ENCODE peak calls at places on chromosome 7, in ten cellular contexts. V, L, D, Z, F, U, J, Q, K and X are unnamed samples.

GRCh38 chr7:106779877-106780276 is 85.2 kb upstream of the PIK3CG start:
- DNase-seq in V (no peak), L (no peak), D (no peak), Z (no peak), F (no peak), U (peak), J (no peak), Q (no peak), K (no peak), X (no peak)

GRCh38 chr7:71868797-71869196 is 543.3 kb downstream of the CALN1 start:
- DNase-seq in V (no peak), L (no peak), D (no peak), Z (no peak), F (no peak), U (no peak), J (no peak), Q (no peak), K (no peak), X (no peak)

GRCh38 chr7:142569851-142570250 is 179.4 kb upstream of the PRSS1 start:
- DNase-seq in V (no peak), L (no peak), D (no peak), Z (no peak), F (no peak), U (no peak), J (no peak), Q (no peak), K (no peak), X (no peak)

GRCh38 chr7:53252539-53252938 is 217.1 kb downstream of the POM121L12 start:
- DNase-seq in V (no peak), L (no peak), D (no peak), Z (no peak), F (no peak), U (no peak), J (no peak), Q (no peak), K (no peak), X (no peak)

GRCh38 chr7:103947026-103947655 is 42.3 kb downstream of the RELN start:
- DNase-seq in V (no peak), L (no peak), D (no peak), Z (no peak), F (no peak), U (no peak), J (no peak), Q (no peak), K (no peak), X (no peak)

GRCh38 chr7:108310351-108310750 is 145.9 kb downstream of the NRCAM start:
- DNase-seq in V (no peak), L (no peak), D (no peak), Z (no peak), F (no peak), U (no peak), J (no peak), Q (no peak), K (no peak), X (no peak)

GRCh38 chr7:70037171-70037933 is 439.1 kb downstream of the AUTS2 start:
- DNase-seq in V (no peak), L (no peak), D (no peak), Z (no peak), F (no peak), U (no peak), J (no peak), Q (no peak), K (no peak), X (no peak)

GRCh38 chr7:16711730-16712129 is 41.8 kb upstream of the TSPAN13 start:
- DNase-seq in V (no peak), L (no peak), D (no peak), Z (no peak), F (no peak), U (no peak), J (no peak), Q (no peak), K (no peak), X (no peak)

GRCh38 chr7:129797224-129797789 is 155.5 kb downstream of the UBE2H start:
- DNase-seq in V (no peak), L (no peak), D (no peak), Z (no peak), F (no peak), U (no peak), J (no peak), Q (no peak), K (no peak), X (no peak)

GRCh38 chr7:26188291-26188999 is 12.1 kb downstream of the HNRNPA2B1 start:
- DNase-seq in V (no peak), L (no peak), D (no peak), Z (no peak), F (no peak), U (no peak), J (no peak), Q (no peak), K (no peak), X (no peak)

GRCh38 chr7:87217983-87218653 is 1.4 kb downstream of the TMEM243 start:
- DNase-seq in V (no peak), L (no peak), D (no peak), Z (no peak), F (no peak), U (no peak), J (no peak), Q (no peak), K (no peak), X (no peak)

GRCh38 chr7:132972745-132973144 is 109.1 kb downstream of the CHCHD3 start:
- DNase-seq in V (no peak), L (no peak), D (no peak), Z (no peak), F (no peak), U (no peak), J (no peak), Q (no peak), K (no peak), X (no peak)

GRCh38 chr7:131741446-131741845 is 185.0 kb upstream of the PODXL start:
- DNase-seq in V (no peak), L (no peak), D (no peak), Z (no peak), F (no peak), U (no peak), J (no peak), Q (no peak), K (no peak), X (no peak)

GRCh38 chr7:17608114-17608833 is 309.8 kb downstream of the AHR start:
- DNase-seq in V (no peak), L (no peak), D (no peak), Z (no peak), F (no peak), U (no peak), J (no peak), Q (no peak), K (no peak), X (no peak)

GRCh38 chr7:124106575-124106974 is 73.7 kb upstream of the TMEM229A start:
- DNase-seq in V (no peak), L (no peak), D (no peak), Z (no peak), F (no peak), U (no peak), J (no peak), Q (no peak), K (no peak), X (no peak)